ENCODE peak calls at places on chromosome 22, in nine cellular contexts. One of them, this sample, is unnamed.

GRCh38 chr22:47615051-47615450 is 852.6 kb downstream of the TBC1D22A start:
- DNase-seq in naive B cell: no peak
- DNase-seq in pons: no peak
- DNase-seq in endothelial cell: no peak
- DNase-seq in A172: no peak
- DNase-seq in stimulated activated CD4-positive, alpha-beta T cell treated with anti-CD3 and anti-CD28 coated beads, TNF-alpha, amount 100 ng/mL, for 4 hours: no peak
- DNase-seq in GM12865: no peak
- DNase-seq in lower lobe of right lung: no peak
- DNase-seq in brain microvascular endothelial cell: no peak
- DNase-seq in this sample: no peak

GRCh38 chr22:23827351-23827995 is 11.3 kb downstream of the DERL3 start:
- DNase-seq in naive B cell: no peak
- DNase-seq in pons: no peak
- DNase-seq in endothelial cell: no peak
- DNase-seq in A172: no peak
- DNase-seq in stimulated activated CD4-positive, alpha-beta T cell treated with anti-CD3 and anti-CD28 coated beads, TNF-alpha, amount 100 ng/mL, for 4 hours: no peak
- DNase-seq in GM12865: no peak
- DNase-seq in lower lobe of right lung: peak
- DNase-seq in brain microvascular endothelial cell: no peak
- DNase-seq in this sample: no peak

GRCh38 chr22:45007247-45007945 is 2.4 kb downstream of the PHF21B start:
- DNase-seq in naive B cell: no peak
- DNase-seq in pons: no peak
- DNase-seq in endothelial cell: peak
- DNase-seq in A172: peak
- DNase-seq in stimulated activated CD4-positive, alpha-beta T cell treated with anti-CD3 and anti-CD28 coated beads, TNF-alpha, amount 100 ng/mL, for 4 hours: no peak
- DNase-seq in GM12865: no peak
- DNase-seq in lower lobe of right lung: no peak
- DNase-seq in brain microvascular endothelial cell: peak
- DNase-seq in this sample: no peak

GRCh38 chr22:44880588-44881245 is 128.3 kb downstream of the ARHGAP8 start:
- DNase-seq in naive B cell: no peak
- DNase-seq in pons: no peak
- DNase-seq in endothelial cell: no peak
- DNase-seq in A172: no peak
- DNase-seq in stimulated activated CD4-positive, alpha-beta T cell treated with anti-CD3 and anti-CD28 coated beads, TNF-alpha, amount 100 ng/mL, for 4 hours: no peak
- DNase-seq in GM12865: no peak
- DNase-seq in lower lobe of right lung: no peak
- DNase-seq in brain microvascular endothelial cell: no peak
- DNase-seq in this sample: no peak

GRCh38 chr22:19757985-19758895 is 2.3 kb upstream of the TBX1 start:
- DNase-seq in naive B cell: no peak
- DNase-seq in pons: no peak
- DNase-seq in endothelial cell: no peak
- DNase-seq in A172: no peak
- DNase-seq in stimulated activated CD4-positive, alpha-beta T cell treated with anti-CD3 and anti-CD28 coated beads, TNF-alpha, amount 100 ng/mL, for 4 hours: no peak
- DNase-seq in GM12865: no peak
- DNase-seq in lower lobe of right lung: no peak
- DNase-seq in brain microvascular endothelial cell: no peak
- DNase-seq in this sample: no peak

GRCh38 chr22:36871669-36872081 is 10.9 kb downstream of the NCF4 start:
- DNase-seq in naive B cell: no peak
- DNase-seq in pons: no peak
- DNase-seq in endothelial cell: no peak
- DNase-seq in A172: no peak
- DNase-seq in stimulated activated CD4-positive, alpha-beta T cell treated with anti-CD3 and anti-CD28 coated beads, TNF-alpha, amount 100 ng/mL, for 4 hours: no peak
- DNase-seq in GM12865: no peak
- DNase-seq in lower lobe of right lung: no peak
- DNase-seq in brain microvascular endothelial cell: no peak
- DNase-seq in this sample: no peak

GRCh38 chr22:39530692-39531331 is 1.7 kb downstream of the RPS19BP1 start:
- DNase-seq in naive B cell: peak
- DNase-seq in pons: no peak
- DNase-seq in endothelial cell: no peak
- DNase-seq in A172: no peak
- DNase-seq in stimulated activated CD4-positive, alpha-beta T cell treated with anti-CD3 and anti-CD28 coated beads, TNF-alpha, amount 100 ng/mL, for 4 hours: no peak
- DNase-seq in GM12865: peak
- DNase-seq in lower lobe of right lung: peak
- DNase-seq in brain microvascular endothelial cell: peak
- DNase-seq in this sample: no peak

GRCh38 chr22:29328566-29329500 is 13.3 kb upstream of the RASL10A start:
- DNase-seq in naive B cell: no peak
- DNase-seq in pons: no peak
- DNase-seq in endothelial cell: no peak
- DNase-seq in A172: peak
- DNase-seq in stimulated activated CD4-positive, alpha-beta T cell treated with anti-CD3 and anti-CD28 coated beads, TNF-alpha, amount 100 ng/mL, for 4 hours: no peak
- DNase-seq in GM12865: no peak
- DNase-seq in lower lobe of right lung: no peak
- DNase-seq in brain microvascular endothelial cell: no peak
- DNase-seq in this sample: no peak

GRCh38 chr22:36056980-36057379 is 28.4 kb upstream of the RBFOX2 start:
- DNase-seq in naive B cell: no peak
- DNase-seq in pons: no peak
- DNase-seq in endothelial cell: no peak
- DNase-seq in A172: peak
- DNase-seq in stimulated activated CD4-positive, alpha-beta T cell treated with anti-CD3 and anti-CD28 coated beads, TNF-alpha, amount 100 ng/mL, for 4 hours: no peak
- DNase-seq in GM12865: no peak
- DNase-seq in lower lobe of right lung: no peak
- DNase-seq in brain microvascular endothelial cell: no peak
- DNase-seq in this sample: no peak

GRCh38 chr22:23216331-23217170 is 36.2 kb downstream of the BCR start:
- DNase-seq in naive B cell: peak
- DNase-seq in pons: no peak
- DNase-seq in endothelial cell: no peak
- DNase-seq in A172: no peak
- DNase-seq in stimulated activated CD4-positive, alpha-beta T cell treated with anti-CD3 and anti-CD28 coated beads, TNF-alpha, amount 100 ng/mL, for 4 hours: peak
- DNase-seq in GM12865: peak
- DNase-seq in lower lobe of right lung: peak
- DNase-seq in brain microvascular endothelial cell: no peak
- DNase-seq in this sample: no peak

GRCh38 chr22:23061471-23062280 is 8.6 kb upstream of the GNAZ start:
- DNase-seq in naive B cell: no peak
- DNase-seq in pons: no peak
- DNase-seq in endothelial cell: no peak
- DNase-seq in A172: no peak
- DNase-seq in stimulated activated CD4-positive, alpha-beta T cell treated with anti-CD3 and anti-CD28 coated beads, TNF-alpha, amount 100 ng/mL, for 4 hours: no peak
- DNase-seq in GM12865: no peak
- DNase-seq in lower lobe of right lung: peak
- DNase-seq in brain microvascular endothelial cell: no peak
- DNase-seq in this sample: no peak

GRCh38 chr22:45335021-45335818 is 25.5 kb downstream of the FAM118A start:
- DNase-seq in naive B cell: no peak
- DNase-seq in pons: no peak
- DNase-seq in endothelial cell: peak
- DNase-seq in A172: no peak
- DNase-seq in stimulated activated CD4-positive, alpha-beta T cell treated with anti-CD3 and anti-CD28 coated beads, TNF-alpha, amount 100 ng/mL, for 4 hours: no peak
- DNase-seq in GM12865: no peak
- DNase-seq in lower lobe of right lung: no peak
- DNase-seq in brain microvascular endothelial cell: no peak
- DNase-seq in this sample: no peak

GRCh38 chr22:46090051-46090591 is 60.2 kb upstream of the PPARA start:
- DNase-seq in naive B cell: no peak
- DNase-seq in pons: no peak
- DNase-seq in endothelial cell: no peak
- DNase-seq in A172: no peak
- DNase-seq in stimulated activated CD4-positive, alpha-beta T cell treated with anti-CD3 and anti-CD28 coated beads, TNF-alpha, amount 100 ng/mL, for 4 hours: no peak
- DNase-seq in GM12865: no peak
- DNase-seq in lower lobe of right lung: peak
- DNase-seq in brain microvascular endothelial cell: no peak
- DNase-seq in this sample: no peak